ENCODE peak calls at places on chromosomes 6 and 20, in nine cellular contexts. One of them, this sample, is unnamed.

GRCh38 chr20:25238319-25239037 is 9.4 kb upstream of the PYGB start:
- DNase-seq in CD8-positive, alpha-beta T cell: no peak
- DNase-seq in neural progenitor cell: no peak
- DNase-seq in body of pancreas: no peak
- DNase-seq in HepG2: no peak
- DNase-seq in Panc1: no peak
- DNase-seq in fibroblast of lung: peak; percentile 68
- DNase-seq in left lung: no peak
- DNase-seq in brain microvascular endothelial cell: peak; percentile 75
- DNase-seq in this sample: no peak

GRCh38 chr6:13251242-13251641 is 77.1 kb downstream of the TBC1D7 start:
- DNase-seq in brain microvascular endothelial cell: no peak
- DNase-seq in Panc1: no peak
- DNase-seq in body of pancreas: no peak
- DNase-seq in neural progenitor cell: no peak
- DNase-seq in HepG2: peak; percentile 30
- DNase-seq in CD8-positive, alpha-beta T cell: no peak
- DNase-seq in left lung: no peak
- DNase-seq in fibroblast of lung: no peak
- DNase-seq in this sample: no peak

GRCh38 chr6:31723980-31724691 is 963 bp downstream of the MPIG6B start:
- DNase-seq in body of pancreas: no peak
- DNase-seq in brain microvascular endothelial cell: no peak
- DNase-seq in fibroblast of lung: no peak
- DNase-seq in Panc1: no peak
- DNase-seq in CD8-positive, alpha-beta T cell: no peak
- DNase-seq in left lung: no peak
- DNase-seq in HepG2: no peak
- DNase-seq in neural progenitor cell: no peak
- DNase-seq in this sample: no peak

GRCh38 chr6:131103296-131103695 is 32.0 kb upstream of the AKAP7 start:
- DNase-seq in brain microvascular endothelial cell: peak; percentile 89
- DNase-seq in neural progenitor cell: no peak
- DNase-seq in fibroblast of lung: no peak
- DNase-seq in left lung: no peak
- DNase-seq in CD8-positive, alpha-beta T cell: no peak
- DNase-seq in HepG2: no peak
- DNase-seq in Panc1: no peak
- DNase-seq in body of pancreas: no peak
- DNase-seq in this sample: no peak

GRCh38 chr6:130138909-130139242 is 83.9 kb downstream of the SAMD3 start:
- DNase-seq in Panc1: no peak
- DNase-seq in brain microvascular endothelial cell: no peak
- DNase-seq in HepG2: no peak
- DNase-seq in left lung: no peak
- DNase-seq in body of pancreas: no peak
- DNase-seq in fibroblast of lung: no peak
- DNase-seq in CD8-positive, alpha-beta T cell: no peak
- DNase-seq in neural progenitor cell: no peak
- DNase-seq in this sample: no peak

GRCh38 chr20:17652411-17652810 is 29.6 kb downstream of the RRBP1 start:
- DNase-seq in brain microvascular endothelial cell: no peak
- DNase-seq in Panc1: no peak
- DNase-seq in body of pancreas: peak; percentile 40
- DNase-seq in CD8-positive, alpha-beta T cell: no peak
- DNase-seq in fibroblast of lung: no peak
- DNase-seq in HepG2: no peak
- DNase-seq in neural progenitor cell: no peak
- DNase-seq in left lung: peak; percentile 30
- DNase-seq in this sample: no peak

GRCh38 chr6:32664827-32665362 is 1.6 kb downstream of the HLA-DQB1 start:
- DNase-seq in body of pancreas: peak; percentile 9
- DNase-seq in brain microvascular endothelial cell: no peak
- DNase-seq in neural progenitor cell: peak; percentile 10
- DNase-seq in fibroblast of lung: no peak
- DNase-seq in CD8-positive, alpha-beta T cell: peak; percentile 54
- DNase-seq in left lung: no peak
- DNase-seq in HepG2: no peak
- DNase-seq in Panc1: no peak
- DNase-seq in this sample: no peak

GRCh38 chr6:119076173-119076965 is 2.1 kb downstream of the FAM184A start:
- DNase-seq in Panc1: no peak
- DNase-seq in left lung: no peak
- DNase-seq in body of pancreas: no peak
- DNase-seq in neural progenitor cell: no peak
- DNase-seq in brain microvascular endothelial cell: no peak
- DNase-seq in HepG2: no peak
- DNase-seq in fibroblast of lung: no peak
- DNase-seq in CD8-positive, alpha-beta T cell: no peak
- DNase-seq in this sample: no peak

GRCh38 chr20:50552979-50553378 is 42.8 kb downstream of the PTPN1 start:
- DNase-seq in Panc1: no peak
- DNase-seq in CD8-positive, alpha-beta T cell: no peak
- DNase-seq in left lung: no peak
- DNase-seq in fibroblast of lung: no peak
- DNase-seq in HepG2: no peak
- DNase-seq in body of pancreas: no peak
- DNase-seq in neural progenitor cell: no peak
- DNase-seq in brain microvascular endothelial cell: no peak
- DNase-seq in this sample: no peak

GRCh38 chr6:46105568-46105967 is 24.2 kb upstream of the ENPP4 start:
- DNase-seq in HepG2: peak; percentile 9
- DNase-seq in neural progenitor cell: no peak
- DNase-seq in left lung: no peak
- DNase-seq in body of pancreas: no peak
- DNase-seq in brain microvascular endothelial cell: no peak
- DNase-seq in Panc1: no peak
- DNase-seq in CD8-positive, alpha-beta T cell: no peak
- DNase-seq in fibroblast of lung: no peak
- DNase-seq in this sample: no peak

GRCh38 chr20:5470943-5471342 is 154.2 kb upstream of the PROKR2 start:
- DNase-seq in HepG2: no peak
- DNase-seq in Panc1: no peak
- DNase-seq in left lung: no peak
- DNase-seq in neural progenitor cell: no peak
- DNase-seq in fibroblast of lung: no peak
- DNase-seq in body of pancreas: no peak
- DNase-seq in CD8-positive, alpha-beta T cell: no peak
- DNase-seq in brain microvascular endothelial cell: no peak
- DNase-seq in this sample: no peak

GRCh38 chr20:37725165-37725564 is 31.3 kb downstream of the CTNNBL1 start:
- DNase-seq in Panc1: no peak
- DNase-seq in left lung: no peak
- DNase-seq in CD8-positive, alpha-beta T cell: no peak
- DNase-seq in HepG2: peak; percentile 55
- DNase-seq in brain microvascular endothelial cell: no peak
- DNase-seq in fibroblast of lung: no peak
- DNase-seq in body of pancreas: no peak
- DNase-seq in neural progenitor cell: no peak
- DNase-seq in this sample: no peak

GRCh38 chr6:155510879-155511278 is 55.2 kb upstream of the NOX3 start:
- DNase-seq in neural progenitor cell: no peak
- DNase-seq in left lung: no peak
- DNase-seq in body of pancreas: no peak
- DNase-seq in CD8-positive, alpha-beta T cell: no peak
- DNase-seq in HepG2: no peak
- DNase-seq in Panc1: no peak
- DNase-seq in brain microvascular endothelial cell: no peak
- DNase-seq in fibroblast of lung: no peak
- DNase-seq in this sample: no peak

GRCh38 chr6:138544521-138544920 is 45.2 kb upstream of the NHSL1 start:
- DNase-seq in neural progenitor cell: no peak
- DNase-seq in HepG2: no peak
- DNase-seq in CD8-positive, alpha-beta T cell: no peak
- DNase-seq in Panc1: no peak
- DNase-seq in brain microvascular endothelial cell: no peak
- DNase-seq in fibroblast of lung: no peak
- DNase-seq in left lung: no peak
- DNase-seq in body of pancreas: no peak
- DNase-seq in this sample: no peak
- H3K4me3 ChIP-seq in neural progenitor cell: no peak overlapping the region
- H3K4me3 ChIP-seq in HepG2: peak overlapping the region; percentile 12
- H3K4me3 ChIP-seq in CD8-positive, alpha-beta T cell: no peak overlapping the region
- H3K4me3 ChIP-seq in Panc1: no peak overlapping the region
- H3K4me3 ChIP-seq in brain microvascular endothelial cell: peak overlapping the region; percentile 45
- H3K4me3 ChIP-seq in fibroblast of lung: no peak overlapping the region
- H3K4me3 ChIP-seq in left lung: peak overlapping the region; percentile 24
- H3K4me3 ChIP-seq in body of pancreas: no peak overlapping the region
- H3K4me3 ChIP-seq in this sample: no peak overlapping the region

GRCh38 chr6:94196891-94197290 is 777.5 kb upstream of the EPHA7 start:
- DNase-seq in fibroblast of lung: no peak
- DNase-seq in Panc1: no peak
- DNase-seq in brain microvascular endothelial cell: no peak
- DNase-seq in CD8-positive, alpha-beta T cell: no peak
- DNase-seq in HepG2: no peak
- DNase-seq in body of pancreas: no peak
- DNase-seq in left lung: no peak
- DNase-seq in neural progenitor cell: no peak
- DNase-seq in this sample: no peak
- H3K27me3 ChIP-seq in fibroblast of lung: no peaks in the 10 kb centered on the region
- H3K27me3 ChIP-seq in Panc1: no peaks in the 10 kb centered on the region
- H3K27me3 ChIP-seq in brain microvascular endothelial cell: no peaks in the 10 kb centered on the region
- H3K27me3 ChIP-seq in CD8-positive, alpha-beta T cell: no peaks in the 10 kb centered on the region
- H3K27me3 ChIP-seq in HepG2: no peaks in the 10 kb centered on the region
- H3K27me3 ChIP-seq in body of pancreas: no peaks in the 10 kb centered on the region
- H3K27me3 ChIP-seq in left lung: no peaks in the 10 kb centered on the region
- H3K27me3 ChIP-seq in neural progenitor cell: no peaks in the 10 kb centered on the region
- H3K27me3 ChIP-seq in this sample: no peaks in the 10 kb centered on the region

GRCh38 chr6:105138141-105138540 is 41.7 kb downstream of the POPDC3 start:
- DNase-seq in neural progenitor cell: no peak
- DNase-seq in fibroblast of lung: no peak
- DNase-seq in CD8-positive, alpha-beta T cell: no peak
- DNase-seq in brain microvascular endothelial cell: no peak
- DNase-seq in HepG2: no peak
- DNase-seq in body of pancreas: no peak
- DNase-seq in left lung: no peak
- DNase-seq in Panc1: no peak
- DNase-seq in this sample: no peak

GRCh38 chr6:105135907-105136432 is 43.8 kb downstream of the POPDC3 start:
- DNase-seq in fibroblast of lung: peak; percentile 24
- DNase-seq in neural progenitor cell: no peak
- DNase-seq in Panc1: no peak
- DNase-seq in body of pancreas: no peak
- DNase-seq in CD8-positive, alpha-beta T cell: no peak
- DNase-seq in HepG2: no peak
- DNase-seq in left lung: no peak
- DNase-seq in brain microvascular endothelial cell: peak; percentile 2
- DNase-seq in this sample: no peak

GRCh38 chr6:105137388-105137787 is 42.4 kb downstream of the POPDC3 start:
- DNase-seq in CD8-positive, alpha-beta T cell: no peak
- DNase-seq in body of pancreas: no peak
- DNase-seq in neural progenitor cell: peak; percentile 33
- DNase-seq in left lung: no peak
- DNase-seq in fibroblast of lung: peak; percentile 12
- DNase-seq in HepG2: no peak
- DNase-seq in brain microvascular endothelial cell: no peak
- DNase-seq in Panc1: no peak
- DNase-seq in this sample: no peak

GRCh38 chr6:105135056-105135455 is 44.8 kb downstream of the POPDC3 start:
- DNase-seq in left lung: no peak
- DNase-seq in brain microvascular endothelial cell: peak; percentile 3
- DNase-seq in fibroblast of lung: peak; percentile 20
- DNase-seq in body of pancreas: no peak
- DNase-seq in HepG2: peak; percentile 47
- DNase-seq in Panc1: peak; percentile 20
- DNase-seq in CD8-positive, alpha-beta T cell: no peak
- DNase-seq in neural progenitor cell: peak; percentile 40
- DNase-seq in this sample: no peak

DNA sequence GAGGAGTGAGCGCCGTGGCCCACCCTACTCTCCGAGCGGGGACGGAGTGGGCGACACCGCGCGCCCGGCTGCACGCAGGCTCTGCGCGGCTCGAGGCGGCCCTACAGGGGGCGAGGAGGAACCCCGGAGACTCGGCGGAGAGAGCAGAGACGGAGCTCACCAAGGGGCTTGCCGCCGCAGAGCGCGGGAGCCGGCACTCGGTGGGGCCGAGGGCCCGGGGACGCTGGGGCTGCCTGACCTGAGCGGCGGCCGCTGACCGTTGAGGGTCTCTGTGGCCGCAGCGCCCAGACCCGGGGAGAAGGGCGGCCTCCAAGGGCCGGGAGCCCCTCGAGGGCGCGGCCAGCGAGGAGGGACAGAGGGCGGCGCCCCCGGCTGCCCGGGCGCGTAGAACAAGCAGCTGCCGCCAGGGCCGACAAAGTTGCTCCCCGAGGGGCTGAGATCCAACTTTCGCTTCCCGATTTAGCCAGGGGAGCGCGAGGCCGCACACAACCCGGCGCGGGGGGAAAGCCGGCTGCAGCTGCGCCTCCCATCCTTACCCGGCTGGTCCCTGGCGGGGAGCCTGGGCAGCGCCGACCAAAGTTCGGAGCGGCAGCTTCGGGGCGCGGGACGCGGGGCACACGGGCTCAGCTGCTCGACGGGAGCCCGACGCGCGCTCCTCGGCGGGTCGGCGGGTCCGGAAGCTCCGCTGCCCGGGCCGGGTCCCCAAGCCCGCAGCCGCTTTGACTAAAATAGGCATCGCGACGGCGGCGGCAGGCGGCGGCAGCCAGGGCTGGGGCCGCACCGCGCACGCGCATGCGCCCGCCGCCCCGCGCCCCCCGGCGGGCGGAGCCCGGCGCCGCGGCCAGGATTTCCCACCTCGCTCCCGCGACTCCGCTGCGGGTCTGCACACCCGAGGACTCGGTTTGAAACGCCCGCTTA is 43.1 kb downstream of the POPDC3 start:
- DNase-seq in brain microvascular endothelial cell: peak; percentile 25
- DNase-seq in fibroblast of lung: peak; percentile 60
- DNase-seq in body of pancreas: peak; percentile 51
- DNase-seq in neural progenitor cell: peak; percentile 87
- DNase-seq in Panc1: no peak
- DNase-seq in HepG2: no peak
- DNase-seq in CD8-positive, alpha-beta T cell: peak; percentile 8
- DNase-seq in left lung: peak; percentile 50
- DNase-seq in this sample: no peak
- TF ChIP-seq CTCF in brain microvascular endothelial cell: peak; percentile 26
- TF ChIP-seq CTCF in fibroblast of lung: peak; percentile 14
- TF ChIP-seq CTCF in body of pancreas: no peak
- TF ChIP-seq CTCF in neural progenitor cell: peak; percentile 21
- TF ChIP-seq CTCF in Panc1: peak; percentile 38
- TF ChIP-seq CTCF in HepG2: peak; percentile 3
- TF ChIP-seq CTCF in CD8-positive, alpha-beta T cell: no peak
- TF ChIP-seq CTCF in left lung: no peak
- TF ChIP-seq CTCF in this sample: peak; percentile 36

DNA sequence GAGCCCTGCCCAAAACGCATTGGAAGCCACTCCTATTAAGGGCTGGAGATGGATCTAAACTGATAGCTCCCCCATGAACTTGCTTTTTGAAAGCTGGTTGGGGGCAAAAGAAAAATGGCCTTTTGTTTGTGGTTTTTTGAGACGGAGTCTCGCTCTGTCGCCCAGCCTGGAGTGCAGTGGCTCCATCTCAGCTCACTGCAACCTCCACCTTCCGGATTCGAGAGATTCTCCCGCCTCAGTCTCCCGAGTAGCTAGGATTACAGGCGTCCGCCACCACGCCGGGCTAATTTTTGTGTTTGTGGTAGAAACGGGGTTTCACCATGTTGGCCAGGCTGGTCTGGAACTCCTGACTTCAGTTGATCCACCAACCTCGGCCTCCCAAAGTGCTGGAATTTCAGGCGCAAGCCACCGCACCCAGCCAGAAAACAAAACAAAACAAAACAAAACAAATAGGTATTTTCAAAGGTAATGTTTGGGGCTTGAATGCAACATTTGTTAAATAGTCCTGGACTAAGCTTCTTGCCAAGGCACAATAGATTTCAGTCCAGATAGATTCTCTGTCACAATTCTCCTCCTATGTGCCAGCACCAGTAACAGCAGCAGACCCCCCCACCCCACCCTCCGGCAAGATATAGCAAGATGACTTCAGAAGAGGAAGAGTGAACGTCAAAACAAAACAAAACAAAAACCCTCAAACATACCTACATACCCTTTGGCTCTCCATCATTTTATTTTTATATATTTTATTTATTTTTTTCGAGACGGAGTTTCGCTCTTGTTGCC is 26.5 kb upstream of the ABT1 start:
- DNase-seq in CD8-positive, alpha-beta T cell: no peak
- DNase-seq in neural progenitor cell: no peak
- DNase-seq in body of pancreas: no peak
- DNase-seq in Panc1: no peak
- DNase-seq in HepG2: no peak
- DNase-seq in fibroblast of lung: no peak
- DNase-seq in brain microvascular endothelial cell: no peak
- DNase-seq in left lung: no peak
- DNase-seq in this sample: no peak
- H3K4me3 ChIP-seq in CD8-positive, alpha-beta T cell: no peak overlapping the region
- H3K4me3 ChIP-seq in neural progenitor cell: no peak overlapping the region
- H3K4me3 ChIP-seq in body of pancreas: no peak overlapping the region
- H3K4me3 ChIP-seq in Panc1: no peak overlapping the region
- H3K4me3 ChIP-seq in HepG2: no peak overlapping the region
- H3K4me3 ChIP-seq in fibroblast of lung: no peak overlapping the region
- H3K4me3 ChIP-seq in brain microvascular endothelial cell: no peak overlapping the region
- H3K4me3 ChIP-seq in left lung: no peak overlapping the region
- H3K4me3 ChIP-seq in this sample: no peak overlapping the region

This sample was measured in BJ.